ENCODE peak calls at places on chromosomes 7 and 10, in six cellular contexts. B is AG08396, T is AG08395, U is hypothalamus, A is brain microvascular endothelial cell, C is posterior cingulate gyrus. Z is an unnamed sample.

GRCh38 chr7:2668401-2668800 is 19.6 kb upstream of the AMZ1 start:
- DNase-seq in U (no peak), C (no peak), B (peak; percentile 79), T (peak; percentile 43), A (no peak), Z (no peak)

GRCh38 chr10:20957744-20958143 is 60.6 kb upstream of the NEBL start:
- DNase-seq in T (no peak), B (no peak), U (no peak), C (no peak), A (no peak), Z (no peak)

GRCh38 chr10:121113906-121114305 is 262.7 kb downstream of the WDR11 start:
- DNase-seq in B (no peak), T (no peak), C (no peak), A (no peak), U (no peak), Z (no peak)

GRCh38 chr7:69907720-69908119 is 309.4 kb downstream of the AUTS2 start:
- DNase-seq in U (no peak), T (no peak), A (no peak), C (no peak), B (no peak), Z (no peak)

GRCh38 chr7:128887169-128888038 is 23.1 kb downstream of the KCP start:
- DNase-seq in C (no peak), U (no peak), B (no peak), T (no peak), A (no peak), Z (no peak)

GRCh38 chr10:124921261-124921660 is 20.7 kb upstream of the ZRANB1 start:
- DNase-seq in A (no peak), C (no peak), B (no peak), T (no peak), U (no peak), Z (no peak)

GRCh38 chr7:108459922-108460551 is 3.8 kb upstream of the NRCAM start:
- DNase-seq in C (peak; percentile 18), U (no peak), T (peak; percentile 16), A (peak; percentile 47), B (peak; percentile 23), Z (no peak)

GRCh38 chr7:132969520-132969919 is 112.4 kb downstream of the CHCHD3 start:
- DNase-seq in C (no peak), T (no peak), B (no peak), A (no peak), U (no peak), Z (no peak)

GRCh38 chr10:71263376-71263775 is 51.0 kb downstream of the UNC5B start:
- DNase-seq in A (no peak), B (no peak), C (peak; percentile 58), U (peak; percentile 71), T (no peak), Z (no peak)

GRCh38 chr10:30447125-30447799 is 13.3 kb downstream of the MAP3K8 start:
- DNase-seq in U (no peak), T (no peak), C (no peak), A (no peak), B (no peak), Z (no peak)

GRCh38 chr7:47362984-47363383 is 218.9 kb downstream of the TNS3 start:
- DNase-seq in U (no peak), T (no peak), B (no peak), A (no peak), C (no peak), Z (no peak)

GRCh38 chr10:34654211-34654610 is 160.9 kb downstream of the PARD3 start:
- DNase-seq in B (no peak), T (no peak), U (no peak), C (no peak), A (no peak), Z (no peak)